ENCODE peak calls at places on chromosomes 13 and 19, in eight cellular contexts. One of them, this sample, is unnamed.

GRCh38 chr19:6023936-6024335 is 46.0 kb upstream of the RANBP3 start:
- DNase-seq in heart left ventricle: no peak
- DNase-seq in esophagus squamous epithelium: no peak
- DNase-seq in GM12878: no peak
- DNase-seq in uterus: no peak
- DNase-seq in A549: no peak
- DNase-seq in body of pancreas: no peak
- DNase-seq in Peyer's patch: no peak
- DNase-seq in this sample: no peak

GRCh38 chr19:21474671-21475181 is 30.7 kb upstream of the ZNF429 start:
- DNase-seq in heart left ventricle: peak
- DNase-seq in esophagus squamous epithelium: no peak
- DNase-seq in GM12878: no peak
- DNase-seq in uterus: peak
- DNase-seq in A549: no peak
- DNase-seq in body of pancreas: peak
- DNase-seq in Peyer's patch: peak
- DNase-seq in this sample: no peak

GRCh38 chr19:1236566-1236965 is 1.2 kb downstream of the CBARP start:
- DNase-seq in heart left ventricle: no peak
- DNase-seq in esophagus squamous epithelium: no peak
- DNase-seq in GM12878: no peak
- DNase-seq in uterus: no peak
- DNase-seq in A549: no peak
- DNase-seq in body of pancreas: no peak
- DNase-seq in Peyer's patch: no peak
- DNase-seq in this sample: no peak

GRCh38 chr19:30207357-30207756 is 164.8 kb upstream of the ZNF536 start:
- DNase-seq in heart left ventricle: no peak
- DNase-seq in esophagus squamous epithelium: no peak
- DNase-seq in GM12878: no peak
- DNase-seq in uterus: no peak
- DNase-seq in A549: no peak
- DNase-seq in body of pancreas: no peak
- DNase-seq in Peyer's patch: no peak
- DNase-seq in this sample: no peak

GRCh38 chr13:30255696-30256095 is 51.7 kb downstream of the KATNAL1 start:
- DNase-seq in heart left ventricle: no peak
- DNase-seq in esophagus squamous epithelium: no peak
- DNase-seq in GM12878: no peak
- DNase-seq in uterus: no peak
- DNase-seq in A549: no peak
- DNase-seq in body of pancreas: no peak
- DNase-seq in Peyer's patch: no peak
- DNase-seq in this sample: no peak

GRCh38 chr13:76832258-76832988 is 53.8 kb downstream of the KCTD12 start:
- DNase-seq in heart left ventricle: no peak
- DNase-seq in esophagus squamous epithelium: no peak
- DNase-seq in GM12878: no peak
- DNase-seq in uterus: no peak
- DNase-seq in A549: no peak
- DNase-seq in body of pancreas: no peak
- DNase-seq in Peyer's patch: no peak
- DNase-seq in this sample: no peak

GRCh38 chr19:17281391-17282304 is at the start of gene ANKLE1:
- DNase-seq in heart left ventricle: no peak
- DNase-seq in esophagus squamous epithelium: no peak
- DNase-seq in GM12878: peak
- DNase-seq in uterus: no peak
- DNase-seq in A549: no peak
- DNase-seq in body of pancreas: no peak
- DNase-seq in Peyer's patch: peak
- DNase-seq in this sample: no peak

GRCh38 chr13:60788156-60788829 is 391.3 kb downstream of the TDRD3 start:
- DNase-seq in heart left ventricle: no peak
- DNase-seq in esophagus squamous epithelium: no peak
- DNase-seq in GM12878: no peak
- DNase-seq in uterus: peak
- DNase-seq in A549: no peak
- DNase-seq in body of pancreas: peak
- DNase-seq in Peyer's patch: no peak
- DNase-seq in this sample: no peak

GRCh38 chr19:7312816-7313215 is 18.6 kb upstream of the INSR start:
- DNase-seq in heart left ventricle: no peak
- DNase-seq in esophagus squamous epithelium: no peak
- DNase-seq in GM12878: no peak
- DNase-seq in uterus: no peak
- DNase-seq in A549: no peak
- DNase-seq in body of pancreas: no peak
- DNase-seq in Peyer's patch: no peak
- DNase-seq in this sample: no peak

DNA sequence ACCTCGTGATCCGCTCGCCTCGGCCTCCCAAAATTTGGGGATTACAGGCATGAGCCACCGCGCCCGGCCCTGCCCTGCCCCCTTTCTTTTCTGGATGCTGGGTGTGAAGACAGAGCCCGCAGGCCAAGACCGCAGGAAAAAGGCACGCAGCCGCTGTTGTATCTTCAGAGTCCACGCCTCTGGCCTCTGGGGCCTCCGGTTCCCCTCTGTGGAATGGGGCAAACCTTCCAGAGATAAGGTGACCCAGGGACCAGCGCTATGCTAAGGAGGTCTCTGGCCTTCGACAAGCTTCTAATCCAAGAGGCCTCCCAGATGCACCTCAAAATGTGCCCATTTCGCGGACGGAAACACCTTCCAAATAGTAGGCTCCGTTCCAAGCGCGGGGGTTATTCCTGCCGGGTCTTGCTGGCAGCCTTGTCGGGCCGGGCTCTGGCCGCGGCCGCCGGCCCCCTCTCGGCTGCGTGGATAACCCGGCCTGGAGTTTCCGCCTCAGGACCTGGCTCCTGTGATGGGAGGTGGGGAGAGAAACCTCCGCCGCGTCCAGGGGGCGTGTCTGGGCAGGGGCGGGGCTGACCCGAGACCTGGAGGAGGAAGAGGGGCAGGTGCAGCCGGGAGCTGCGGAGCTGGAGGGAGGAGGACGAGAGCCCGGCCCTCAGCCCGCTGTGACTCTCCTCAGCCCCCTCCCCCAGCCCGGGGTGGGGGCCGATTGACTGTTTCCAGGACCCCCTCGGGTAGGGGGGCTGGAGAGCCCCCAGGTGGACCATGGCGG is 13.1 kb downstream of the TJP3 start:
- DNase-seq in heart left ventricle: peak
- DNase-seq in esophagus squamous epithelium: no peak
- DNase-seq in GM12878: no peak
- DNase-seq in uterus: peak
- DNase-seq in A549: peak
- DNase-seq in body of pancreas: peak
- DNase-seq in Peyer's patch: peak
- DNase-seq in this sample: peak
- TF ChIP-seq POLR2A in heart left ventricle: no peak
- TF ChIP-seq POLR2A in esophagus squamous epithelium: peak
- TF ChIP-seq POLR2A in GM12878: no peak
- TF ChIP-seq POLR2A in uterus: peak
- TF ChIP-seq POLR2A in A549: no peak
- TF ChIP-seq POLR2A in body of pancreas: no peak
- TF ChIP-seq POLR2A in Peyer's patch: peak
- TF ChIP-seq POLR2A in this sample: no peak

GRCh38 chr19:37905936-37906867 is at the start of gene WDR87:
- DNase-seq in heart left ventricle: peak
- DNase-seq in esophagus squamous epithelium: no peak
- DNase-seq in GM12878: no peak
- DNase-seq in uterus: peak
- DNase-seq in A549: peak
- DNase-seq in body of pancreas: peak
- DNase-seq in Peyer's patch: peak
- DNase-seq in this sample: no peak
- TF ChIP-seq POLR2A in heart left ventricle: no peak
- TF ChIP-seq POLR2A in esophagus squamous epithelium: no peak
- TF ChIP-seq POLR2A in GM12878: no peak
- TF ChIP-seq POLR2A in uterus: no peak
- TF ChIP-seq POLR2A in A549: peak
- TF ChIP-seq POLR2A in body of pancreas: no peak
- TF ChIP-seq POLR2A in Peyer's patch: no peak
- TF ChIP-seq POLR2A in this sample: no peak

GRCh38 chr19:48615145-48616040 is 517 bp upstream of the FAM83E start:
- DNase-seq in heart left ventricle: no peak
- DNase-seq in esophagus squamous epithelium: no peak
- DNase-seq in GM12878: no peak
- DNase-seq in uterus: no peak
- DNase-seq in A549: no peak
- DNase-seq in body of pancreas: no peak
- DNase-seq in Peyer's patch: no peak
- DNase-seq in this sample: no peak

GRCh38 chr19:48613852-48614435 is 932 bp downstream of the FAM83E start:
- DNase-seq in heart left ventricle: no peak
- DNase-seq in esophagus squamous epithelium: no peak
- DNase-seq in GM12878: no peak
- DNase-seq in uterus: no peak
- DNase-seq in A549: no peak
- DNase-seq in body of pancreas: no peak
- DNase-seq in Peyer's patch: no peak
- DNase-seq in this sample: no peak

GRCh38 chr19:48616041-48616436 is 1.2 kb upstream of the FAM83E start:
- DNase-seq in heart left ventricle: no peak
- DNase-seq in esophagus squamous epithelium: no peak
- DNase-seq in GM12878: no peak
- DNase-seq in uterus: no peak
- DNase-seq in A549: no peak
- DNase-seq in body of pancreas: no peak
- DNase-seq in Peyer's patch: no peak
- DNase-seq in this sample: no peak

GRCh38 chr19:48613024-48613851 is 1.6 kb downstream of the FAM83E start:
- DNase-seq in heart left ventricle: no peak
- DNase-seq in esophagus squamous epithelium: no peak
- DNase-seq in GM12878: no peak
- DNase-seq in uterus: no peak
- DNase-seq in A549: no peak
- DNase-seq in body of pancreas: no peak
- DNase-seq in Peyer's patch: no peak
- DNase-seq in this sample: no peak

DNA sequence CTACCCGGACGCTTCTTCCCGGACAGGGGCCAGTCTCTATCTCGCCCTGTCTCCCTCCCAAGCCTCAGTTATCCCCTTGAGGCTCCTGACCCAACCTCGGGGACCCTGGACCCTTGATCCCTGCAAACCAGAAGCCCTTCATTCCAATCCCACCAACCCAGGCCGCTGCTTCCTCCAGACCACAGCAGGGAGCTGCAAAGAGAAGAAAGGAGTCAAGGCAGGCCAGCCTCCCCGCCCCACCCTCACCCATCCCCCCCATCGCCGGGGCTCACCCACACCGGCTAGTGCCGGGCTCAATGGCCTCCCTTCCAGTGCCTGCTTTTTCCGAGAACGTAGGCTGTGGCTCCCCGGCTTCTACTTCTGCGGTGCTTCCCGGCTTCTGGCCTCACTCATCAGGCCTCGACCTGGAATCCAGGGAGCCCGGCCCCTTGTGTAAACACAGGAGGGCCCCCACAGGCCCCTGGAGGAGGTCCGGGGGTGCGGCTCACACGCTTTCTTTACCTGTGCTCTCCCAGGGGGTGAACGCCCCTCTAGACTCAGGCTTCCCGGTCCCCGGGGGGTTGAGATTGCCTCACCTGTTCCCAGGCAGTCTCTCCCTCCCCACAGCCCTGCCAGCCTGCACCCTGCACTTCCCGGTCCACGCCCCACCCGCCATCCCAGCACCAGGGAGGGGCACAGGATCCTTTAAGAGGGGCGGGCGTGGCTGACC is at the start of gene FAM83E:
- DNase-seq in heart left ventricle: no peak
- DNase-seq in esophagus squamous epithelium: no peak
- DNase-seq in GM12878: no peak
- DNase-seq in uterus: no peak
- DNase-seq in A549: peak
- DNase-seq in body of pancreas: peak
- DNase-seq in Peyer's patch: no peak
- DNase-seq in this sample: no peak
- TF ChIP-seq POLR2A in heart left ventricle: no peak
- TF ChIP-seq POLR2A in esophagus squamous epithelium: no peak
- TF ChIP-seq POLR2A in GM12878: peak
- TF ChIP-seq POLR2A in uterus: peak
- TF ChIP-seq POLR2A in A549: peak
- TF ChIP-seq POLR2A in body of pancreas: no peak
- TF ChIP-seq POLR2A in Peyer's patch: peak
- TF ChIP-seq POLR2A in this sample: no peak

GRCh38 chr19:36772341-36773222 is at the start of gene ZNF850:
- DNase-seq in heart left ventricle: peak
- DNase-seq in esophagus squamous epithelium: peak
- DNase-seq in GM12878: peak
- DNase-seq in uterus: peak
- DNase-seq in A549: peak
- DNase-seq in body of pancreas: peak
- DNase-seq in Peyer's patch: peak
- DNase-seq in this sample: peak
- TF ChIP-seq POLR2A in heart left ventricle: no peak
- TF ChIP-seq POLR2A in esophagus squamous epithelium: peak
- TF ChIP-seq POLR2A in GM12878: peak
- TF ChIP-seq POLR2A in uterus: peak
- TF ChIP-seq POLR2A in A549: peak
- TF ChIP-seq POLR2A in body of pancreas: no peak
- TF ChIP-seq POLR2A in Peyer's patch: no peak
- TF ChIP-seq POLR2A in this sample: peak

GRCh38 chr19:49127674-49128544 is 8.6 kb downstream of the PPFIA3 start:
- DNase-seq in heart left ventricle: peak
- DNase-seq in esophagus squamous epithelium: peak
- DNase-seq in GM12878: peak
- DNase-seq in uterus: peak
- DNase-seq in A549: peak
- DNase-seq in body of pancreas: peak
- DNase-seq in Peyer's patch: peak
- DNase-seq in this sample: peak
- TF ChIP-seq POLR2A in heart left ventricle: no peak
- TF ChIP-seq POLR2A in esophagus squamous epithelium: peak
- TF ChIP-seq POLR2A in GM12878: peak
- TF ChIP-seq POLR2A in uterus: peak
- TF ChIP-seq POLR2A in A549: peak
- TF ChIP-seq POLR2A in body of pancreas: no peak
- TF ChIP-seq POLR2A in Peyer's patch: no peak
- TF ChIP-seq POLR2A in this sample: peak

This sample was measured in H54.